ENCODE peak calls at places on chromosomes 13 and 19, in five cellular contexts. R is gastrocnemius medialis, F is transverse colon, S is ascending aorta, E is tibial artery. A is an unnamed sample.

GRCh38 chr19:3398114-3398899 is 31.9 kb downstream of the NFIC start:
- DNase-seq in S (no peak), E (peak; percentile 93), R (peak; percentile 88), F (peak; percentile 67), A (peak; percentile 85)

GRCh38 chr13:52665325-52665724 is 12.7 kb downstream of the SUGT1 start:
- DNase-seq in E (no peak), F (no peak), S (no peak), R (no peak), A (no peak)

GRCh38 chr13:40060318-40061007 is 405.0 kb downstream of the COG6 start:
- DNase-seq in F (no peak), R (peak; percentile 41), S (peak; percentile 46), E (no peak), A (peak; percentile 82)

GRCh38 chr19:58229255-58229639 is 533 bp downstream of the ZNF544 start:
- DNase-seq in E (no peak), R (no peak), S (no peak), F (no peak), A (no peak)

GRCh38 chr13:34179481-34179880 is 361.5 kb downstream of the RFC3 start:
- DNase-seq in E (no peak), R (no peak), S (no peak), F (no peak), A (no peak)

GRCh38 chr13:106145997-106146864 is 389.2 kb downstream of the EFNB2 start:
- DNase-seq in E (no peak), R (no peak), F (peak; percentile 75), S (no peak), A (no peak)

GRCh38 chr13:49627831-49628652 is at the start of gene ARL11:
- DNase-seq in F (peak; percentile 80), S (no peak), E (peak; percentile 76), R (peak; percentile 39), A (no peak)

GRCh38 chr19:50558039-50558438 is 10.2 kb downstream of the LRRC4B start:
- DNase-seq in R (no peak), E (no peak), F (no peak), S (no peak), A (no peak)

GRCh38 chr13:94305463-94305862 is 174.0 kb downstream of the DCT start:
- DNase-seq in F (no peak), R (peak; percentile 14), S (no peak), E (no peak), A (no peak)

GRCh38 chr19:32316034-32316433 is 29.4 kb upstream of the ZNF507 start:
- DNase-seq in S (no peak), R (no peak), F (no peak), E (no peak), A (no peak)

GRCh38 chr19:35351441-35352176 is 3.9 kb downstream of the FFAR1 start:
- DNase-seq in F (no peak), S (no peak), E (no peak), R (no peak), A (no peak)

GRCh38 chr19:10852098-10852800 is 4.0 kb downstream of the C19orf38 start:
- DNase-seq in S (no peak), E (no peak), R (no peak), F (no peak), A (no peak)

GRCh38 chr19:30344446-30345425 is 27.4 kb upstream of the ZNF536 start:
- DNase-seq in E (no peak), F (no peak), R (no peak), S (no peak), A (no peak)

GRCh38 chr13:39134574-39134973 is 96.3 kb downstream of the NHLRC3 start:
- DNase-seq in F (no peak), R (no peak), E (no peak), S (no peak), A (no peak)

GRCh38 chr19:13505761-13506549 is at the start of gene CACNA1A:
- DNase-seq in E (no peak), R (no peak), S (no peak), F (no peak), A (no peak)

GRCh38 chr19:15453091-15453498 is 3.3 kb upstream of the WIZ start:
- DNase-seq in F (no peak), E (no peak), R (no peak), S (no peak), A (no peak)

GRCh38 chr19:48186015-48186414 is 15.5 kb downstream of the ZSWIM9 start:
- DNase-seq in E (peak; percentile 16), R (no peak), F (no peak), S (no peak), A (no peak)

GRCh38 chr13:59893261-59893660 is 270.5 kb downstream of the DIAPH3 start:
- DNase-seq in R (no peak), S (no peak), E (no peak), F (no peak), A (no peak)

GRCh38 chr19:46481947-46482346 is 10.6 kb upstream of the PNMA8A start:
- DNase-seq in S (no peak), F (no peak), R (no peak), E (no peak), A (peak; percentile 64)

GRCh38 chr19:32349724-32350475 is 4.5 kb downstream of the ZNF507 start:
- DNase-seq in R (no peak), S (no peak), E (no peak), F (no peak), A (no peak)

GRCh38 chr19:33434886-33435705 is 61.6 kb downstream of the CEBPG start:
- DNase-seq in F (no peak), S (no peak), E (no peak), R (no peak), A (no peak)

GRCh38 chr19:49475995-49476880 is 2.2 kb downstream of the FLT3LG start:
- DNase-seq in E (peak; percentile 63), F (no peak), R (no peak), S (no peak), A (no peak)

GRCh38 chr19:15551183-15552004 is 43.1 kb downstream of the CYP4F22 start:
- DNase-seq in S (no peak), E (no peak), F (peak; percentile 24), R (no peak), A (peak; percentile 22)

GRCh38 chr13:30774214-30774730 is 38.9 kb downstream of the ALOX5AP start:
- DNase-seq in E (no peak), F (no peak), S (no peak), R (no peak), A (no peak)

GRCh38 chr13:102399791-102400618 is 1.8 kb downstream of the FGF14 start:
- DNase-seq in E (no peak), S (no peak), R (no peak), F (peak; percentile 9), A (peak; percentile 15)

GRCh38 chr19:6528544-6529121 is 2.2 kb upstream of the TNFSF9 start:
- DNase-seq in E (peak; percentile 80), R (peak; percentile 52), F (peak; percentile 51), S (no peak), A (peak; percentile 28)

GRCh38 chr13:43057653-43058317 is 34.4 kb downstream of the DNAJC15 start:
- DNase-seq in E (no peak), S (no peak), F (no peak), R (no peak), A (no peak)

GRCh38 chr19:15241259-15241658 is 9.0 kb upstream of the EPHX3 start:
- DNase-seq in F (no peak), R (no peak), S (no peak), E (no peak), A (no peak)

GRCh38 chr19:53982056-53982455 is 9.4 kb upstream of the CACNG6 start:
- DNase-seq in F (no peak), R (peak; percentile 14), S (no peak), E (no peak), A (no peak)
- H3K4me3 ChIP-seq in F (no peak overlapping the region), R (peak overlapping the region; percentile 55), S (peak overlapping the region; percentile 51), E (no peak overlapping the region), A (no peak overlapping the region)

DNA sequence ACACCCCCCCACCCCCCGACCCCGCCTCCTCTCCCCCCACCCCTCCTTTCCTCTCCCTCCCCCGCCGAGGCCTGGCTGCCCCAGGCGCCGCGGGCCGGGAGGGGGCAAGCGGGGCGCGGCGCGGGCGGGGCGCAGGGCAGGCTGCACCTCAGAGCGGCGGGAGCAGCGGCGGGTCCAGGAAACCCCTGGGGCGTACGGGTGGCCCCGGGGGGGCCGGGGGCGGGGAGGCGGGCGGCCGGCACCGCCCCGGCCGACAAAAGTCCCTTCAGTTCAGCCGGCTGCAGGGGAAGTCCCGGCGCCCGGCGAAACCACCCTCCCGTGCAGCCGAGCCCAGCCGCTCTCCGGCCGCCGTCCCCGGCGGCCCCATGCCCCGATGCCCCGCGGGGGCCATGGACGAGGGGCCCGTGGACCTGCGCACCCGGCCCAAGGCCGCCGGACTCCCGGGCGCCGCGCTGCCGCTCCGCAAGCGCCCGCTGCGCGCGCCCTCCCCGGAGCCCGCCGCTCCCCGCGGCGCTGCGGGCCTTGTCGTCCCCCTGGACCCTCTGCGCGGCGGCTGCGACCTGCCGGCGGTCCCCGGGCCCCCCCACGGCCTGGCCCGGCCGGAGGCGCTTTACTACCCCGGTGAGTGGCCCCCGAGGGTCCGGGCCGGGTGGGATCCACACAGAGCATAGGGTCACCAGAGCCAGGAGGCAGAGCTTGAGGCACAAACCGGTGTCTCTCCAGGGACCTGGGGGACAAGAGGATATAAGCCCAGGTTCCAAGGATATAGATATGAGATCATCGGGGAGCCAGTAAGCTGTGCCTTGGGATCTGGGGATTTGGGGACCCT is at the start of gene BCL3:
- DNase-seq in E (peak; percentile 85), R (peak; percentile 59), S (no peak), F (peak; percentile 90), A (peak; percentile 77)
- H3K4me1 ChIP-seq in E (peaks cover 69% of the 10 kb centered on the region), R (peaks cover 44% of the 10 kb centered on the region), S (peaks cover 33% of the 10 kb centered on the region), F (peaks cover 89% of the 10 kb centered on the region), A (no peaks in the 10 kb centered on the region)

GRCh38 chr19:28867978-28868377 is 345.0 kb downstream of the UQCRFS1 start:
- DNase-seq in E (no peak), F (no peak), S (no peak), R (no peak), A (no peak)

GRCh38 chr19:28864577-28865042 is 348.3 kb downstream of the UQCRFS1 start:
- DNase-seq in E (no peak), F (peak; percentile 35), S (no peak), R (no peak), A (peak; percentile 24)

GRCh38 chr19:28869459-28869858 is 343.5 kb downstream of the UQCRFS1 start:
- DNase-seq in E (no peak), R (no peak), S (no peak), F (no peak), A (no peak)

GRCh38 chr19:28871099-28871725 is 341.7 kb downstream of the UQCRFS1 start:
- DNase-seq in E (no peak), R (no peak), S (no peak), F (no peak), A (no peak)

DNA sequence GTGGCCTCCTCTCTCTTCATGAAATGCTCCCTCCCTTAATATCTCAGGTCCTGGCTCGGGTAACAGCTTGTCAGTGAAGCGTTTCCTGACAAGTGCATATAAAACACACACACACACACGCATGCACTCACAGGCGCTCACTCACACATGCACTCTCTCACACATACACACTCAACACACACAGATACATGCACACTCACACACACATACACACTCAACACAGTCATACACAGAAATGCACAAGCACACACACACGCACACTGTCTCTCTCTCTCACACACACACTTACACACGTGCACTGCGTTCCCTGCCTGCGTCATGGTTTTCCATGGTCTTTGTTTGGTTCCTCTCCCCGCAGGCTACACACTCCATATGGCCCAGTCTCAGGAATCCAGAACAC is 344.1 kb downstream of the UQCRFS1 start:
- DNase-seq in F (no peak), R (no peak), S (no peak), E (no peak), A (no peak)
- H3K27ac ChIP-seq in F (no peak overlapping the region), R (no peak overlapping the region), S (no peak overlapping the region), E (no peak overlapping the region), A (no peak overlapping the region)

DNA sequence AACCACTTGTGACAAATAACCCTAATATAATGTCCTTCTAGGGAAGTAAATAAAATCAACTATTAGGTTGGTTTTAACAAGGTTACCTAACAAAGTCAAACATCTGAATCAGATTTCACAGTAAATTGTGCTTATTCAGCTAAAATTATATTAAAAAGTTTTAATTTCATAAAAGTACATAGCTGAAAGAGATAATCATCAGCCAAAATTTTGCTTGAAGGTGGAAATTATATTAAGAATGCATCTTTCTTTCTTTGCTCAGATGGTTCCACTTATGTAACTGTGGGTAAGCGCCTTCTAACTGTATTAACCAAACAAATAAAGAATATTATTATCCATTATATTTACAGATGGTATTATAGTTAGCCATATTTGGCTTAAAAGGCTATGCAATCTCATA is 2840.3 kb upstream of the PCDH20 start:
- DNase-seq in S (no peak), R (no peak), F (no peak), E (no peak), A (no peak)
- H3K4me3 ChIP-seq in S (no peak overlapping the region), R (no peak overlapping the region), F (no peak overlapping the region), E (no peak overlapping the region), A (no peak overlapping the region)

A was measured in uterus.